ENCODE peak calls at places on chromosomes 16 and 17, in six cellular contexts. X is IMR-90, P is H9, B is neuronal stem cell, M is mesenchymal stem cell, N is mesendoderm. D is an unnamed sample.

GRCh38 chr16:49617016-49617569 is 238.8 kb downstream of the ZNF423 start:
- DNase-seq in B (no peak), P (peak), X (no peak), N (no peak), M (no peak), D (no peak)

GRCh38 chr17:13587487-13588338 is 14.0 kb downstream of the HS3ST3A1 start:
- DNase-seq in M (no peak), B (no peak), P (no peak), X (peak), N (no peak), D (peak)

GRCh38 chr16:56872863-56873391 is 7.9 kb downstream of the SLC12A3 start:
- DNase-seq in X (no peak), P (no peak), B (no peak), N (no peak), M (peak), D (no peak)

GRCh38 chr16:16033208-16033717 is 83.8 kb downstream of the ABCC1 start:
- DNase-seq in B (no peak), N (no peak), P (no peak), X (no peak), M (no peak), D (no peak)

GRCh38 chr17:39765766-39766165 is 28.0 kb downstream of the GRB7 start:
- DNase-seq in N (no peak), M (no peak), B (no peak), X (no peak), P (no peak), D (no peak)

GRCh38 chr16:19858006-19858653 is 26.5 kb downstream of the GPRC5B start:
- DNase-seq in P (no peak), B (no peak), M (no peak), N (no peak), X (no peak), D (peak)

GRCh38 chr16:55389426-55390073 is 65.5 kb downstream of the IRX6 start:
- DNase-seq in P (no peak), X (no peak), N (no peak), B (no peak), M (no peak), D (no peak)

GRCh38 chr16:9885876-9886275 is 296.4 kb downstream of the GRIN2A start:
- DNase-seq in M (no peak), X (no peak), N (no peak), P (no peak), B (no peak), D (no peak)

GRCh38 chr16:31262084-31262483 is 2.3 kb downstream of the ITGAM start:
- DNase-seq in N (no peak), M (no peak), X (no peak), P (no peak), B (no peak), D (no peak)

GRCh38 chr17:53740312-53740711 is 82.4 kb upstream of the KIF2B start:
- DNase-seq in N (no peak), B (no peak), P (no peak), X (no peak), M (no peak), D (no peak)

GRCh38 chr17:2237960-2238359 is 65.6 kb downstream of the SMG6 start:
- DNase-seq in M (no peak), B (no peak), P (no peak), N (no peak), X (no peak), D (no peak)

GRCh38 chr16:50666658-50667496 is 14.2 kb downstream of the SNX20 start:
- DNase-seq in P (peak), X (no peak), N (no peak), M (no peak), B (no peak), D (no peak)

GRCh38 chr17:34601431-34601830 is 22.0 kb downstream of the TMEM132E start:
- DNase-seq in P (no peak), X (no peak), B (no peak), N (no peak), M (no peak), D (no peak)

GRCh38 chr17:81926451-81927144 is 937 bp downstream of the MAFG start:
- DNase-seq in P (peak), X (peak), N (peak), M (peak), B (no peak), D (peak)

GRCh38 chr17:29263916-29264315 is 17.3 kb downstream of the CRYBA1 start:
- DNase-seq in M (no peak), B (no peak), N (no peak), P (no peak), X (no peak), D (no peak)
- H3K27ac ChIP-seq in M (no peak), B (no peak), N (no peak), P (no peak), X (no peak), D (no peak)

GRCh38 chr16:4892356-4893102 is 44.4 kb downstream of the PPL start:
- DNase-seq in B (no peak), X (peak), M (no peak), N (no peak), P (no peak), D (no peak)

GRCh38 chr16:4891886-4892216 is 44.6 kb downstream of the UBN1 start:
- DNase-seq in N (no peak), M (no peak), P (no peak), B (no peak), X (no peak), D (no peak)

GRCh38 chr16:4890686-4891085 is 43.4 kb downstream of the UBN1 start:
- DNase-seq in P (no peak), N (no peak), X (no peak), M (no peak), B (no peak), D (no peak)

GRCh38 chr16:4890026-4890425 is 42.7 kb downstream of the UBN1 start:
- DNase-seq in N (no peak), X (no peak), B (no peak), P (no peak), M (no peak), D (no peak)

DNA sequence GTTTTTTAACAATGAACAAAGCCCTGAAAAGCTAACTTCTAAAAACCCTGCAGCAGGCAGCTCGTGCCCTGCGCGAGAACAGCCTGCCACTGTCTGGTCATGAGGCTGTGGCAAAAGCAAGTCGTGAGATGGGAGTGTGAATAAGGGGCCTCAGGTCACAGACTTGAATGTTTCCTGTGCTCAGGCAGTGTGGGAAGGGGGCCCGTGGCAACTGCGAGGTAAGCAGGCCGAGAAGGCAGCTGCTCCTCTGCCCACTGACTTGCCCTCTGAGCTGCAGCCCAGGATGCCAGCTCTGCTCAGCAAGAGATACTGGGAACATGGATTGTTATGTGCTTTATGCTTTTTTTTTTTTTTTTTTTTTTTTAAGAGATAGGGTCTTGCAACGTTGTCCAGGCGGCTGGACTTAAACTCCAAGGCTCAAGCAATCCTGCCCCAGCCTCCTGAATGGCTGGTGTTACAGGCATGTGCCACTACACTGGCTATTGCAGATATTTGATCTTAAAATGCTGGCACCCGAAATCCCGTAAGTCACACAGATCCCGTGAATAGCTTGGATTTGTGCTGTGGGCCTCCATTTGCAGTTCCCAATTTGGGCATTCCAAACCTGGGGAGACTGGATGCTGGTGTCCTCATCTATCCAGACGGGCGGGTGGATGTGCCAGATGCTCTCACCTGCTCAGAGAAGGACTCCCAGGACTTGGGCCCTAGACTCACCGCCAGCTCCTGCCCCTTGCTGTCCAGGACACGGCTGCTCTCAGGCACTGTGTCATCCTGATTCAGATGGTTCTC is 44.0 kb downstream of the UBN1 start:
- DNase-seq in P (no peak), N (no peak), M (no peak), X (no peak), B (no peak), D (no peak)
- H2AK5ac ChIP-seq in P (no peak), N (no peak), M (no peak), X (no peak), B (peak), D (no peak)

GRCh38 chr17:38509008-38509771 is 80.9 kb downstream of the ARHGAP23 start:
- DNase-seq in M (peak), X (peak), B (peak), P (peak), N (peak), D (peak)

GRCh38 chr17:38509772-38510423 is 81.6 kb downstream of the ARHGAP23 start:
- DNase-seq in P (peak), N (peak), X (no peak), M (peak), B (no peak), D (no peak)

GRCh38 chr17:38512473-38513058 is 84.3 kb downstream of the ARHGAP23 start:
- DNase-seq in X (no peak), B (no peak), N (peak), P (no peak), M (no peak), D (no peak)

GRCh38 chr17:38510424-38511125 is 82.3 kb downstream of the ARHGAP23 start:
- DNase-seq in B (peak), N (peak), P (peak), M (peak), X (no peak), D (peak)

GRCh38 chr17:38511126-38512108 is 83.2 kb downstream of the ARHGAP23 start:
- DNase-seq in M (peak), P (no peak), X (peak), N (peak), B (no peak), D (no peak)
- H2BK5ac ChIP-seq in M (no peak), P (no peak), X (no peak), N (no peak), B (peak), D (no peak)

GRCh38 chr17:21005367-21005766 is 37.4 kb downstream of the USP22 start:
- DNase-seq in P (no peak), B (no peak), N (no peak), X (no peak), M (no peak), D (no peak)

GRCh38 chr17:21003007-21003621 is 39.7 kb downstream of the USP22 start:
- DNase-seq in B (no peak), X (no peak), N (no peak), M (no peak), P (no peak), D (no peak)

GRCh38 chr17:21004016-21004930 is 38.5 kb downstream of the USP22 start:
- DNase-seq in M (no peak), P (no peak), B (no peak), X (no peak), N (no peak), D (no peak)

GRCh38 chr17:21007646-21008045 is 35.2 kb downstream of the USP22 start:
- DNase-seq in P (no peak), M (no peak), N (no peak), X (no peak), B (no peak), D (no peak)

GRCh38 chr17:21005803-21006202 is 37.0 kb downstream of the USP22 start:
- DNase-seq in X (no peak), M (no peak), N (no peak), B (no peak), P (no peak), D (no peak)
- H3K27ac ChIP-seq in X (no peak), M (no peak), N (no peak), B (no peak), P (no peak), D (no peak)

GRCh38 chr16:89425523-89425922 is 64.8 kb downstream of the ANKRD11 start:
- DNase-seq in P (no peak), M (no peak), X (no peak), B (no peak), N (no peak), D (no peak)
- H2AK5ac ChIP-seq in P (no peak), M (no peak), X (no peak), B (no peak), N (no peak), D (no peak)

DNA sequence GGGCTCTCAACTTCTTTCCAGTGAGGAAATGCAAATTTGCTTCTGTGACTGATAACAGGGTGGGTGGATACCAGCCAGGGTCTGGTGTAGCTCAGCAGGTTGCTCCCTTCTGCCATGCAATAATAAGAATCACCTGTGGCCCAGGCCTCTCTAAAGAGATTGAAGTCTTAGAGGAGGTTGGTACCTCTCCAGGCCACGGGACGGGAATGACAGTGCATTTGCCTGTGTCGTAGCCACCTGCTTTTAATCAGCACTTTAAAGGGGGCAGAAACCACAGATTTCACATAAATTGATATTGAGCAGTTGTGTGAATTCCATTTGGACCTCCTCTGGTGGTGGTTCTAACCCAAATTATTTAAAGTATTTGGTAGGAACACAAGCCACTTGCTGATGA is 246.9 kb downstream of the PRKCA start:
- DNase-seq in P (peak), N (peak), B (no peak), M (peak), X (peak), D (no peak)
- H2BK5ac ChIP-seq in P (no peak), N (no peak), B (no peak), M (peak), X (peak), D (no peak)

GRCh38 chr16:11722468-11722808 is 20.2 kb downstream of the TXNDC11 start:
- DNase-seq in N (no peak), M (no peak), B (no peak), P (no peak), X (no peak), D (no peak)

GRCh38 chr16:11725457-11725856 is 17.2 kb downstream of the TXNDC11 start:
- DNase-seq in X (peak), N (no peak), P (no peak), M (peak), B (no peak), D (no peak)

GRCh38 chr16:11726008-11726407 is 16.6 kb downstream of the TXNDC11 start:
- DNase-seq in N (no peak), M (no peak), B (no peak), X (no peak), P (no peak), D (no peak)

GRCh38 chr16:11729787-11730186 is 12.9 kb downstream of the TXNDC11 start:
- DNase-seq in B (no peak), M (no peak), X (no peak), P (no peak), N (no peak), D (no peak)

GRCh38 chr16:11727945-11728543 is 14.6 kb downstream of the TXNDC11 start:
- DNase-seq in N (no peak), B (no peak), X (no peak), M (no peak), P (no peak), D (no peak)
- H3K27ac ChIP-seq in N (no peak), B (no peak), X (no peak), M (no peak), P (no peak), D (no peak)

GRCh38 chr17:8162232-8162996 is at the start of gene VAMP2:
- DNase-seq in N (peak), M (peak), B (no peak), P (peak), X (peak), D (peak)
- H2AK5ac ChIP-seq in N (no peak), M (peak), B (peak), P (no peak), X (peak), D (peak)

D was measured in trophoblast cell.